ENCODE peak calls at places on chromosomes 11 and 22, in six cellular contexts. One of them, this sample, is unnamed.

GRCh38 chr11:65357856-65358356 is 3.4 kb downstream of the TIGD3 start:
- DNase-seq in neuronal stem cell: no peak
- DNase-seq in H1: no peak
- DNase-seq in IMR-90: no peak
- DNase-seq in mesenchymal stem cell: peak; percentile 33
- DNase-seq in mesendoderm: no peak
- DNase-seq in this sample: no peak

GRCh38 chr22:19429950-19430889 is 1.3 kb downstream of the HIRA start:
- DNase-seq in neuronal stem cell: no peak
- DNase-seq in H1: no peak
- DNase-seq in IMR-90: peak; percentile 78
- DNase-seq in mesenchymal stem cell: peak; percentile 73
- DNase-seq in mesendoderm: peak; percentile 50
- DNase-seq in this sample: no peak

GRCh38 chr11:76800466-76801200 is 17.5 kb downstream of the TSKU start:
- DNase-seq in neuronal stem cell: no peak
- DNase-seq in H1: peak; percentile 27
- DNase-seq in IMR-90: no peak
- DNase-seq in mesenchymal stem cell: no peak
- DNase-seq in mesendoderm: no peak
- DNase-seq in this sample: peak; percentile 19

GRCh38 chr11:71336176-71336995 is 84.0 kb upstream of the SHANK2 start:
- DNase-seq in neuronal stem cell: no peak
- DNase-seq in H1: no peak
- DNase-seq in IMR-90: no peak
- DNase-seq in mesenchymal stem cell: no peak
- DNase-seq in mesendoderm: no peak
- DNase-seq in this sample: no peak

GRCh38 chr11:2378527-2379210 is 1.6 kb downstream of the CD81 start:
- DNase-seq in neuronal stem cell: no peak
- DNase-seq in H1: no peak
- DNase-seq in IMR-90: peak; percentile 69
- DNase-seq in mesenchymal stem cell: peak; percentile 65
- DNase-seq in mesendoderm: no peak
- DNase-seq in this sample: no peak

GRCh38 chr11:35981581-35981980 is 37.7 kb downstream of the LDLRAD3 start:
- DNase-seq in neuronal stem cell: no peak
- DNase-seq in H1: no peak
- DNase-seq in IMR-90: no peak
- DNase-seq in mesenchymal stem cell: no peak
- DNase-seq in mesendoderm: no peak
- DNase-seq in this sample: no peak

GRCh38 chr11:84969103-84969502 is 658.0 kb downstream of the DLG2 start:
- DNase-seq in neuronal stem cell: no peak
- DNase-seq in H1: no peak
- DNase-seq in IMR-90: no peak
- DNase-seq in mesenchymal stem cell: peak; percentile 67
- DNase-seq in mesendoderm: peak; percentile 79
- DNase-seq in this sample: no peak

GRCh38 chr11:65912840-65913239 is 6.0 kb downstream of the C11orf68 start:
- DNase-seq in neuronal stem cell: no peak
- DNase-seq in H1: no peak
- DNase-seq in IMR-90: peak; percentile 91
- DNase-seq in mesenchymal stem cell: peak; percentile 78
- DNase-seq in mesendoderm: no peak
- DNase-seq in this sample: no peak

GRCh38 chr11:20089796-20090653 is 70.2 kb downstream of the DBX1 start:
- DNase-seq in neuronal stem cell: no peak
- DNase-seq in H1: no peak
- DNase-seq in IMR-90: peak; percentile 71
- DNase-seq in mesenchymal stem cell: no peak
- DNase-seq in mesendoderm: no peak
- DNase-seq in this sample: no peak

GRCh38 chr22:21981874-21982273 is 713 bp downstream of the TOP3B start:
- DNase-seq in neuronal stem cell: no peak
- DNase-seq in H1: no peak
- DNase-seq in IMR-90: no peak
- DNase-seq in mesenchymal stem cell: peak; percentile 3
- DNase-seq in mesendoderm: no peak
- DNase-seq in this sample: no peak

GRCh38 chr22:48576333-48577013 is 1251.2 kb downstream of the BRD1 start:
- DNase-seq in neuronal stem cell: peak; percentile 57
- DNase-seq in H1: peak; percentile 85
- DNase-seq in IMR-90: no peak
- DNase-seq in mesenchymal stem cell: no peak
- DNase-seq in mesendoderm: peak; percentile 54
- DNase-seq in this sample: peak; percentile 54

GRCh38 chr11:2555891-2556290 is 111.1 kb downstream of the KCNQ1 start:
- DNase-seq in neuronal stem cell: no peak
- DNase-seq in H1: no peak
- DNase-seq in IMR-90: no peak
- DNase-seq in mesenchymal stem cell: no peak
- DNase-seq in mesendoderm: no peak
- DNase-seq in this sample: no peak

GRCh38 chr11:67160872-67161783 is 42.1 kb downstream of the KDM2A start:
- DNase-seq in neuronal stem cell: no peak
- DNase-seq in H1: no peak
- DNase-seq in IMR-90: peak; percentile 74
- DNase-seq in mesenchymal stem cell: no peak
- DNase-seq in mesendoderm: peak; percentile 14
- DNase-seq in this sample: no peak

DNA sequence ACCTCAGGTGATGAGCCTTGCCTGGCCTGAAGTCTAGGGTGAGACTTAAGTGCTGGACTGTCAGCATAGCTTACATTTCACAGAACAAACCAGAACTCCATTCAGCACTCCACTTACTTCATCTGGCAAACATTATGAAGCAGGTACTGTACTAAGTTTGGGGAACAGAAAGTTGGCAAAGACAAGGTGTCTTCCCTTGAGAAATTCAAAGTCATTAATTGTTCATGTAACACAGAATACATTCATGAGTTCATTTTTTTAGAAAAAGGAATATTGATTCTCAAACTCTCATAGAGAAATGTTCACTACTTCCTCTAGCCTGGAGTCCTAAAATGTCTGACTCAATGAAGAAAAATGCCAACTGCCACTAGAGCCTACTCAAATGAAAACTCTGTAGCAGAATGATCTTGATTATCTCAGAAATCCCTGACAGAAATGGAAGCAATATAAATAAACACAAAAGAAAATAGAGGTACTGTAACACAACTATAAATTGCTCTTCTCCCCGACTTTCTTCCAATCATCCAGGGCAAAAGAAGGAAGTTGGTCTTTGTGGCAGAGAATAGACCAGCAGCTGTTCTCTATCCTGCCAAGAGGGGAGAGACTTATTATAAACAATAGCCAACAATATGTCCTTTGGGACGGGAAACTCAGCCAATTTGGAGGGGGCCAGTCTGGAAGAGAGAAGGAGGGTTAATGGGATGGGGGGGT is 129.2 kb upstream of the MTMR2 start:
- DNase-seq in neuronal stem cell: no peak
- DNase-seq in H1: no peak
- DNase-seq in IMR-90: peak; percentile 62
- DNase-seq in mesenchymal stem cell: peak; percentile 79
- DNase-seq in mesendoderm: no peak
- DNase-seq in this sample: no peak
- H2AK5ac ChIP-seq in neuronal stem cell: no peak overlapping the region
- H2AK5ac ChIP-seq in H1: no peak overlapping the region
- H2AK5ac ChIP-seq in IMR-90: peak overlapping the region; percentile 97
- H2AK5ac ChIP-seq in mesenchymal stem cell: peak overlapping the region; percentile 88
- H2AK5ac ChIP-seq in mesendoderm: no peak overlapping the region
- H2AK5ac ChIP-seq in this sample: no peak overlapping the region

GRCh38 chr11:122655527-122656072 is at the start of gene UBASH3B:
- DNase-seq in neuronal stem cell: peak; percentile 79
- DNase-seq in H1: peak; percentile 81
- DNase-seq in IMR-90: peak; percentile 89
- DNase-seq in mesenchymal stem cell: peak; percentile 92
- DNase-seq in mesendoderm: peak; percentile 92
- DNase-seq in this sample: peak; percentile 91
- H2AK5ac ChIP-seq in neuronal stem cell: no peak within 1 kb of the TSS
- H2AK5ac ChIP-seq in H1: no peak within 1 kb of the TSS
- H2AK5ac ChIP-seq in IMR-90: peak within 1 kb of the TSS; percentile 92
- H2AK5ac ChIP-seq in mesenchymal stem cell: peak within 1 kb of the TSS; percentile 11
- H2AK5ac ChIP-seq in mesendoderm: no peak within 1 kb of the TSS
- H2AK5ac ChIP-seq in this sample: no peak within 1 kb of the TSS

GRCh38 chr11:123386746-123387510 is 43.1 kb upstream of the GRAMD1B start:
- DNase-seq in neuronal stem cell: no peak
- DNase-seq in H1: no peak
- DNase-seq in IMR-90: peak; percentile 43
- DNase-seq in mesenchymal stem cell: peak; percentile 37
- DNase-seq in mesendoderm: peak; percentile 56
- DNase-seq in this sample: no peak
- H2AK5ac ChIP-seq in neuronal stem cell: no peak overlapping the region
- H2AK5ac ChIP-seq in H1: peak overlapping the region; percentile 61
- H2AK5ac ChIP-seq in IMR-90: no peak overlapping the region
- H2AK5ac ChIP-seq in mesenchymal stem cell: no peak overlapping the region
- H2AK5ac ChIP-seq in mesendoderm: no peak overlapping the region
- H2AK5ac ChIP-seq in this sample: no peak overlapping the region

GRCh38 chr11:111655924-111656323 is 53.7 kb downstream of the SIK2 start:
- DNase-seq in neuronal stem cell: no peak
- DNase-seq in H1: no peak
- DNase-seq in IMR-90: no peak
- DNase-seq in mesenchymal stem cell: no peak
- DNase-seq in mesendoderm: no peak
- DNase-seq in this sample: no peak
- H2AK5ac ChIP-seq in neuronal stem cell: no peak overlapping the region
- H2AK5ac ChIP-seq in H1: no peak overlapping the region
- H2AK5ac ChIP-seq in IMR-90: peak overlapping the region; percentile 11
- H2AK5ac ChIP-seq in mesenchymal stem cell: no peak overlapping the region
- H2AK5ac ChIP-seq in mesendoderm: no peak overlapping the region
- H2AK5ac ChIP-seq in this sample: no peak overlapping the region

GRCh38 chr11:126147268-126148111 is 64.0 kb downstream of the RPUSD4 start:
- DNase-seq in neuronal stem cell: peak; percentile 52
- DNase-seq in H1: no peak
- DNase-seq in IMR-90: no peak
- DNase-seq in mesenchymal stem cell: peak; percentile 19
- DNase-seq in mesendoderm: peak; percentile 49
- DNase-seq in this sample: peak; percentile 52
- H2AK5ac ChIP-seq in neuronal stem cell: no peak overlapping the region
- H2AK5ac ChIP-seq in H1: no peak overlapping the region
- H2AK5ac ChIP-seq in IMR-90: no peak overlapping the region
- H2AK5ac ChIP-seq in mesenchymal stem cell: peak overlapping the region; percentile 46
- H2AK5ac ChIP-seq in mesendoderm: no peak overlapping the region
- H2AK5ac ChIP-seq in this sample: no peak overlapping the region

GRCh38 chr22:46737976-46738641 is at the start of gene CERK:
- DNase-seq in neuronal stem cell: peak; percentile 56
- DNase-seq in H1: peak; percentile 74
- DNase-seq in IMR-90: peak; percentile 62
- DNase-seq in mesenchymal stem cell: peak; percentile 81
- DNase-seq in mesendoderm: peak; percentile 69
- DNase-seq in this sample: peak; percentile 61
- H2AK5ac ChIP-seq in neuronal stem cell: peak within 1 kb of the TSS; percentile 92
- H2AK5ac ChIP-seq in H1: peak within 1 kb of the TSS; percentile 17
- H2AK5ac ChIP-seq in IMR-90: peak within 1 kb of the TSS; percentile 95
- H2AK5ac ChIP-seq in mesenchymal stem cell: no peak within 1 kb of the TSS
- H2AK5ac ChIP-seq in mesendoderm: no peak within 1 kb of the TSS
- H2AK5ac ChIP-seq in this sample: no peak within 1 kb of the TSS

DNA sequence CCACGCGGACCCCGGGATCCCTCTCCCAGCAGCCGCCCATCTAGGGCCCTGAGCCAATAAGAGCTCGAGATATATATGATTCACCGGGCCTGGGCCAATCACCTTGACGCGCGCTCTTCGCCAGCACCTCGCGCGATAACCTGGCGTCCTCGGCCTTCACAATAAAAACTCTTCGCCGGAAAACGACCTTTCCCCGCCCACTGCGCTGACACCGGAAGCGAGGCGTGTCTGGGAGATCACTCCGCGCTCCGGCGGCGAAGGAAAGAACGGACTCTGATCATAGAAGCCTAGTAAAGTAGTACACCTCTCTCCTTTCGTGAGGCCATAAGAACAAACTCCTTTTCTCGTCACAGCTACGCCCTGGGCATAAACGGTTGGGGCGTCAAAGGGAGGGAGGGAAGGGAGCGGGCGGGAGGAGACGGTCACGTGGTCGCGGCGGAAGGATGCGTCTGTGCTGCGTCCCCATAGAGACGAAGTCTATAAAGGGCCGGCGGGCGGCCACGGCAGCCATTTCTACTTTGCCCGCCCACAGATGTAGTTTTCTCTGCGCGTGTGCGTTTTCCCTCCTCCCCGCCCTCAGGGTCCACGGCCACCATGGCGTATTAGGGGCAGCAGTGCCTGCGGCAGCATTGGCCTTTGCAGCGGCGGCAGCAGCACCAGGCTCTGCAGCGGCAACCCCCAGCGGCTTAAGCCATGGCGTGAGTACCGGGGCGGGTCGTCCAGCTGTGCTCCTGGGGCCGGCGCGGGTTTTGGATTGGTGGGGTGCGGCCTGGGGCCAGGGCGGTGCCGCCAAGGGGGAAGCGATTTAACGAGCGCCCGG is at the start of gene ATF4:
- DNase-seq in neuronal stem cell: peak; percentile 99
- DNase-seq in H1: peak; percentile 93
- DNase-seq in IMR-90: peak; percentile 99
- DNase-seq in mesenchymal stem cell: peak; percentile 100
- DNase-seq in mesendoderm: peak; percentile 100
- DNase-seq in this sample: peak; percentile 98
- H2AK5ac ChIP-seq in neuronal stem cell: peak within 1 kb of the TSS; percentile 100
- H2AK5ac ChIP-seq in H1: peak within 1 kb of the TSS; percentile 92
- H2AK5ac ChIP-seq in IMR-90: peak within 1 kb of the TSS; percentile 94
- H2AK5ac ChIP-seq in mesenchymal stem cell: peak within 1 kb of the TSS; percentile 85
- H2AK5ac ChIP-seq in mesendoderm: no peak within 1 kb of the TSS
- H2AK5ac ChIP-seq in this sample: no peak within 1 kb of the TSS

GRCh38 chr22:40720538-40721256 is 41.4 kb downstream of the MCHR1 start:
- DNase-seq in neuronal stem cell: no peak
- DNase-seq in H1: no peak
- DNase-seq in IMR-90: peak; percentile 49
- DNase-seq in mesenchymal stem cell: peak; percentile 48
- DNase-seq in mesendoderm: no peak
- DNase-seq in this sample: no peak

GRCh38 chr22:40721266-40721665 is 42.0 kb downstream of the MCHR1 start:
- DNase-seq in neuronal stem cell: no peak
- DNase-seq in H1: no peak
- DNase-seq in IMR-90: peak; percentile 71
- DNase-seq in mesenchymal stem cell: peak; percentile 76
- DNase-seq in mesendoderm: peak; percentile 73
- DNase-seq in this sample: peak; percentile 43

GRCh38 chr22:40716116-40716515 is 36.8 kb downstream of the MCHR1 start:
- DNase-seq in neuronal stem cell: no peak
- DNase-seq in H1: no peak
- DNase-seq in IMR-90: no peak
- DNase-seq in mesenchymal stem cell: no peak
- DNase-seq in mesendoderm: no peak
- DNase-seq in this sample: no peak

GRCh38 chr22:40719599-40719998 is 40.3 kb downstream of the MCHR1 start:
- DNase-seq in neuronal stem cell: no peak
- DNase-seq in H1: no peak
- DNase-seq in IMR-90: no peak
- DNase-seq in mesenchymal stem cell: no peak
- DNase-seq in mesendoderm: no peak
- DNase-seq in this sample: no peak

GRCh38 chr22:40718250-40719204 is 39.2 kb downstream of the MCHR1 start:
- DNase-seq in neuronal stem cell: no peak
- DNase-seq in H1: no peak
- DNase-seq in IMR-90: no peak
- DNase-seq in mesenchymal stem cell: no peak
- DNase-seq in mesendoderm: no peak
- DNase-seq in this sample: no peak
- H2AK5ac ChIP-seq in neuronal stem cell: no peak overlapping the region
- H2AK5ac ChIP-seq in H1: no peak overlapping the region
- H2AK5ac ChIP-seq in IMR-90: no peak overlapping the region
- H2AK5ac ChIP-seq in mesenchymal stem cell: no peak overlapping the region
- H2AK5ac ChIP-seq in mesendoderm: no peak overlapping the region
- H2AK5ac ChIP-seq in this sample: no peak overlapping the region